ENCODE peak calls at places on chromosomes 1 and 21, in four cellular contexts. G is GM04503, Z is skeletal muscle cell, I is NCI-H1417. U is an unnamed sample.

GRCh38 chr1:228842094-228842775 is 107.0 kb downstream of the RHOU start:
- DNase-seq in G (peak), Z (no peak), I (no peak), U (no peak)

GRCh38 chr1:24021403-24022266 is 41.5 kb upstream of the SRSF10 start:
- DNase-seq in G (no peak), Z (no peak), I (no peak), U (no peak)

GRCh38 chr21:18318156-18318555 is 73.5 kb downstream of the CHODL start:
- DNase-seq in G (no peak), Z (no peak), I (no peak), U (no peak)

GRCh38 chr1:41658444-41659158 is 174.1 kb upstream of the EDN2 start:
- DNase-seq in G (no peak), Z (no peak), I (no peak), U (no peak)

GRCh38 chr1:201884472-201884871 is 4.2 kb upstream of the SHISA4 start:
- DNase-seq in G (no peak), Z (no peak), I (no peak), U (no peak)

GRCh38 chr1:175176246-175176645 is 16.3 kb downstream of the KIAA0040 start:
- DNase-seq in G (no peak), Z (no peak), I (no peak), U (no peak)

GRCh38 chr1:18266391-18266790 is 158.8 kb downstream of the IGSF21 start:
- DNase-seq in G (no peak), Z (no peak), I (no peak), U (no peak)

GRCh38 chr1:74772945-74773344 is 40.0 kb downstream of the TYW3 start:
- DNase-seq in G (no peak), Z (peak), I (peak), U (no peak)